ENCODE peak calls at places on chromosome 21, in four cellular contexts. Q is omental fat pad, V is NCI-H1105 treated with DMSO at 0.1 percent for 48 hours, M is NCI-H1417. K is an unnamed sample.
A peak's percentile ranks its signal among the peaks of the same experiment; 100 is the strongest.

GRCh38 chr21:38957575-38958340 is 152.0 kb downstream of the ETS2 start:
- DNase-seq in M (peak; percentile 78), V (peak; percentile 28), Q (no peak), K (no peak)

GRCh38 chr21:20999567-21000169 is 1.5 kb downstream of the NCAM2 start:
- DNase-seq in V (peak; percentile 59), M (peak; percentile 82), Q (no peak), K (no peak)

GRCh38 chr21:24895885-24896734 is 711.2 kb downstream of the MRPL39 start:
- DNase-seq in V (peak; percentile 83), Q (no peak), M (peak; percentile 47), K (no peak)

GRCh38 chr21:46633561-46633960 is 1.9 kb upstream of the PRMT2 start:
- DNase-seq in V (no peak), M (no peak), Q (no peak), K (no peak)

GRCh38 chr21:33024278-33025103 is 1.2 kb upstream of the OLIG2 start:
- DNase-seq in Q (no peak), M (peak; percentile 39), V (peak; percentile 26), K (peak; percentile 52)

GRCh38 chr21:45129231-45129923 is 55.0 kb downstream of the ADARB1 start:
- DNase-seq in V (no peak), M (no peak), Q (no peak), K (no peak)

GRCh38 chr21:28541371-28542112 is 451.1 kb downstream of the LTN1 start:
- DNase-seq in M (no peak), V (no peak), Q (no peak), K (no peak)

GRCh38 chr21:45788635-45789506 is 145.3 kb downstream of the PCBP3 start:
- DNase-seq in Q (no peak), M (no peak), V (no peak), K (no peak)

GRCh38 chr21:44653123-44653522 is 1.3 kb downstream of the KRTAP12-4 start:
- DNase-seq in Q (no peak), V (no peak), M (peak; percentile 85), K (no peak)

GRCh38 chr21:44305691-44306090 is 5.8 kb downstream of the PFKL start:
- DNase-seq in Q (no peak), V (no peak), M (no peak), K (no peak)

GRCh38 chr21:26572668-26573381 is at the start of gene CYYR1:
- DNase-seq in Q (no peak), V (no peak), M (no peak), K (peak; percentile 86)

GRCh38 chr21:32747396-32747795 is 19.6 kb upstream of the SYNJ1 start:
- DNase-seq in V (no peak), Q (no peak), M (no peak), K (no peak)

GRCh38 chr21:39444406-39445145 is 1.0 kb downstream of the LCA5L start:
- DNase-seq in M (peak; percentile 69), V (no peak), Q (no peak), K (no peak)

GRCh38 chr21:44871576-44872265 is 1.8 kb downstream of the PTTG1IP start:
- DNase-seq in V (no peak), Q (peak; percentile 62), M (no peak), K (no peak)

GRCh38 chr21:33510826-33511225 is 19.3 kb upstream of the DNAJC28 start:
- DNase-seq in V (no peak), M (no peak), Q (no peak), K (no peak)

GRCh38 chr21:46077674-46078101 is 20.2 kb upstream of the COL6A2 start:
- DNase-seq in V (no peak), Q (no peak), M (no peak), K (peak; percentile 77)

GRCh38 chr21:42057861-42058437 is 13.2 kb upstream of the UMODL1 start:
- DNase-seq in Q (no peak), V (no peak), M (no peak), K (no peak)

GRCh38 chr21:25708467-25709065 is 26.1 kb downstream of the ATP5PF start:
- DNase-seq in V (peak; percentile 63), Q (peak; percentile 42), M (peak; percentile 74), K (peak; percentile 41)

GRCh38 chr21:27954806-27955205 is 987.9 kb upstream of the ADAMTS5 start:
- DNase-seq in V (no peak), Q (no peak), M (no peak), K (no peak)

GRCh38 chr21:43997766-43998742 is 14.1 kb upstream of the TRAPPC10 start:
- DNase-seq in M (no peak), Q (no peak), V (no peak), K (no peak)

GRCh38 chr21:43991447-43991991 is 20.6 kb upstream of the TRAPPC10 start:
- DNase-seq in M (no peak), Q (no peak), V (no peak), K (no peak)

GRCh38 chr21:39381009-39381408 is 32.1 kb upstream of the HMGN1 start:
- DNase-seq in V (peak; percentile 34), M (no peak), Q (no peak), K (no peak)

GRCh38 chr21:37225440-37225839 is 41.7 kb downstream of the VPS26C start:
- DNase-seq in Q (no peak), M (no peak), V (no peak), K (peak; percentile 60)